ENCODE peak calls at places on chromosomes 2 and 18, in four cellular contexts. F, Y, C and T are unnamed samples.

GRCh38 chr2:170092475-170092874 is 85.5 kb upstream of the MYO3B start:
- DNase-seq in Y (no peak), C (no peak), F (no peak), T (no peak)

GRCh38 chr2:237154050-237154638 is 68.5 kb downstream of the COPS8 start:
- DNase-seq in Y (peak), C (peak), F (no peak), T (peak)

GRCh38 chr2:1588994-1589611 is 155.2 kb downstream of the PXDN start:
- DNase-seq in F (no peak), Y (no peak), C (no peak), T (peak)

GRCh38 chr2:202035089-202035940 is 1.7 kb downstream of the FZD7 start:
- DNase-seq in F (peak), C (no peak), Y (no peak), T (peak)

GRCh38 chr2:235765181-235765820 is 271.5 kb downstream of the AGAP1 start:
- DNase-seq in F (peak), Y (no peak), C (no peak), T (peak)

GRCh38 chr2:236204953-236205352 is 36.8 kb upstream of the GBX2 start:
- DNase-seq in F (no peak), C (no peak), Y (no peak), T (no peak)

GRCh38 chr2:217555075-217555876 is 447.5 kb downstream of the TNS1 start:
- DNase-seq in C (no peak), Y (no peak), F (peak), T (peak)

GRCh38 chr2:239520811-239521517 is 120.1 kb upstream of the HDAC4 start:
- DNase-seq in Y (no peak), F (no peak), C (no peak), T (no peak)

GRCh38 chr2:162256621-162257020 is 13.4 kb upstream of the FAP start:
- DNase-seq in C (no peak), Y (no peak), F (no peak), T (peak)

GRCh38 chr2:227301523-227301922 is 23.5 kb upstream of the MFF start:
- DNase-seq in Y (no peak), F (no peak), C (no peak), T (no peak)

GRCh38 chr2:222483513-222484039 is 59.2 kb downstream of the SGPP2 start:
- DNase-seq in Y (no peak), F (no peak), C (no peak), T (no peak)

GRCh38 chr2:111708478-111708877 is 175.5 kb downstream of the ANAPC1 start:
- DNase-seq in Y (no peak), C (no peak), F (no peak), T (no peak)

GRCh38 chr2:28635251-28635650 is 116.4 kb upstream of the PPP1CB start:
- DNase-seq in C (no peak), F (peak), Y (no peak), T (no peak)

GRCh38 chr2:110713508-110714362 is 18.6 kb upstream of the ACOXL start:
- DNase-seq in F (no peak), Y (no peak), C (peak), T (no peak)

GRCh38 chr2:47696478-47696831 is 86.5 kb upstream of the MSH6 start:
- DNase-seq in Y (no peak), C (no peak), F (no peak), T (no peak)

GRCh38 chr2:43519711-43520221 is 76.1 kb downstream of the THADA start:
- DNase-seq in C (no peak), Y (no peak), F (no peak), T (peak)

GRCh38 chr2:71126957-71127356 is 3.1 kb downstream of the MCEE start:
- DNase-seq in F (no peak), C (no peak), Y (no peak), T (no peak)

GRCh38 chr2:159206736-159207380 is 79.6 kb downstream of the WDSUB1 start:
- DNase-seq in F (no peak), C (no peak), Y (no peak), T (no peak)

GRCh38 chr2:219565130-219566080 is 5.9 kb downstream of the OBSL1 start:
- DNase-seq in C (no peak), Y (no peak), F (no peak), T (no peak)

GRCh38 chr18:48703033-48703386 is 164.2 kb downstream of the CTIF start:
- DNase-seq in F (no peak), Y (no peak), C (no peak), T (no peak)

GRCh38 chr18:50401888-50402287 is 27.0 kb downstream of the SKA1 start:
- DNase-seq in C (no peak), F (no peak), Y (no peak), T (peak)

GRCh38 chr18:27604583-27604982 is 419.5 kb upstream of the CHST9 start:
- DNase-seq in C (no peak), Y (no peak), F (no peak), T (peak)

GRCh38 chr2:23286031-23286764 is 98.8 kb upstream of the KLHL29 start:
- DNase-seq in Y (no peak), F (no peak), C (no peak), T (no peak)

GRCh38 chr2:202009019-202009481 is 24.6 kb upstream of the FZD7 start:
- DNase-seq in F (no peak), C (no peak), Y (no peak), T (no peak)